ENCODE peak calls at places on chromosomes 7 and 10, in eight cellular contexts. A is foreskin melanocyte; Q is upper lobe of right lung; P is M059J; Y is glutamatergic neuron; U is kidney epithelial cell; J is ureter; H is activated naive CD4-positive, alpha-beta T cell treated with anti-CD3 and anti-CD28 coated beads for 36 hours. R is an unnamed sample.

GRCh38 chr10:93390691-93391090 is 91.4 kb downstream of the MYOF start:
- DNase-seq in A (no peak), Q (no peak), P (no peak), Y (no peak), U (no peak), J (no peak), H (no peak), R (no peak)

GRCh38 chr7:29494350-29494749 is 69.3 kb upstream of the PRR15 start:
- DNase-seq in A (peak), Q (no peak), P (no peak), Y (no peak), U (no peak), J (no peak), H (no peak), R (no peak)

GRCh38 chr10:116271593-116272496 is 1.2 kb downstream of the GFRA1 start:
- DNase-seq in A (no peak), Q (no peak), P (peak), Y (peak), U (no peak), J (no peak), H (no peak), R (no peak)

GRCh38 chr10:42960491-42961155 is 116.2 kb upstream of the RET start:
- DNase-seq in A (no peak), Q (no peak), P (peak), Y (peak), U (no peak), J (peak), H (no peak), R (peak)

GRCh38 chr7:125391921-125392320 is 462.3 kb upstream of the POT1 start:
- DNase-seq in A (no peak), Q (no peak), P (no peak), Y (no peak), U (no peak), J (no peak), H (no peak), R (no peak)

GRCh38 chr10:50275650-50276235 is 24.4 kb upstream of the ASAH2 start:
- DNase-seq in A (peak), Q (no peak), P (peak), Y (peak), U (no peak), J (no peak), H (peak), R (no peak)

GRCh38 chr10:73785721-73786511 is 510 bp downstream of the ZSWIM8 start:
- DNase-seq in A (no peak), Q (peak), P (peak), Y (peak), U (no peak), J (peak), H (peak), R (peak)

GRCh38 chr10:102802920-102803534 is 34.2 kb downstream of the CYP17A1 start:
- DNase-seq in A (peak), Q (no peak), P (peak), Y (no peak), U (peak), J (no peak), H (peak), R (peak)

GRCh38 chr7:74105992-74106391 is 22.4 kb downstream of the LIMK1 start:
- DNase-seq in A (no peak), Q (no peak), P (no peak), Y (no peak), U (no peak), J (no peak), H (no peak), R (no peak)

GRCh38 chr7:70640266-70640833 is 491.6 kb upstream of the GALNT17 start:
- DNase-seq in A (no peak), Q (no peak), P (peak), Y (no peak), U (peak), J (no peak), H (no peak), R (no peak)

GRCh38 chr10:24713086-24713485 is 10.6 kb downstream of the ARHGAP21 start:
- DNase-seq in A (no peak), Q (no peak), P (no peak), Y (no peak), U (no peak), J (no peak), H (no peak), R (no peak)

GRCh38 chr7:112481337-112481736 is 546 bp downstream of the LSMEM1 start:
- DNase-seq in A (no peak), Q (no peak), P (no peak), Y (no peak), U (no peak), J (no peak), H (no peak), R (no peak)

GRCh38 chr7:138417103-138417695 is 42.9 kb upstream of the TRIM24 start:
- DNase-seq in A (no peak), Q (no peak), P (no peak), Y (no peak), U (no peak), J (no peak), H (no peak), R (no peak)

GRCh38 chr10:35172574-35172973 is 45.9 kb downstream of the CREM start:
- DNase-seq in A (peak), Q (no peak), P (no peak), Y (no peak), U (no peak), J (no peak), H (no peak), R (no peak)

GRCh38 chr7:157715938-157716280 is 379.1 kb downstream of the DNAJB6 start:
- DNase-seq in A (no peak), Q (no peak), P (no peak), Y (no peak), U (no peak), J (no peak), H (no peak), R (no peak)

GRCh38 chr7:10802011-10802410 is 171.7 kb upstream of the PHF14 start:
- DNase-seq in A (no peak), Q (no peak), P (no peak), Y (no peak), U (no peak), J (no peak), H (no peak), R (no peak)

GRCh38 chr7:21850531-21851285 is 95.0 kb downstream of the CDCA7L start:
- DNase-seq in A (no peak), Q (no peak), P (peak), Y (no peak), U (no peak), J (no peak), H (no peak), R (no peak)

GRCh38 chr7:33880787-33881186 is 24.6 kb upstream of the BMPER start:
- DNase-seq in A (no peak), Q (no peak), P (peak), Y (no peak), U (no peak), J (no peak), H (no peak), R (peak)

GRCh38 chr10:92381543-92381954 is 90.6 kb downstream of the MARCHF5 start:
- DNase-seq in A (peak), Q (no peak), P (no peak), Y (no peak), U (no peak), J (no peak), H (no peak), R (no peak)